ENCODE peak calls at places on chromosomes 5 and 9, in four cellular contexts. U is activated CD4-positive, alpha-beta memory T cell treated with anti-CD3 and anti-CD28 coated beads, Interleukin-2, amount 10 ng/mL, durations not matched to agents 7 days and 5 days; N is uterus; I is brain microvascular endothelial cell. C is an unnamed sample.

GRCh38 chr5:115968770-115969169 is 6.5 kb downstream of the LVRN start:
- DNase-seq in I (no peak), N (no peak), U (no peak), C (no peak)

GRCh38 chr9:112283854-112284253 is 49.6 kb downstream of the PTBP3 start:
- DNase-seq in I (no peak), N (no peak), U (no peak), C (no peak)

GRCh38 chr5:128263357-128263756 is 179.8 kb downstream of the SLC12A2 start:
- DNase-seq in N (no peak), U (no peak), I (peak), C (no peak)

GRCh38 chr5:39353714-39354399 is 10.4 kb downstream of the C9 start:
- DNase-seq in N (no peak), U (no peak), I (no peak), C (no peak)

GRCh38 chr5:72523960-72524582 is 16.9 kb upstream of the ZNF366 start:
- DNase-seq in I (peak), U (no peak), N (no peak), C (no peak)

GRCh38 chr9:37302277-37302676 is 120.2 kb upstream of the GRHPR start:
- DNase-seq in N (no peak), U (peak), I (no peak), C (no peak)

GRCh38 chr9:137434498-137435380 is 6.4 kb downstream of the ENTPD8 start:
- DNase-seq in I (no peak), U (no peak), N (no peak), C (no peak)

GRCh38 chr5:97624861-97625260 is 441.8 kb upstream of the RIOK2 start:
- DNase-seq in U (no peak), I (no peak), N (no peak), C (no peak)

GRCh38 chr5:181037365-181037861 is 2.7 kb upstream of the BTNL9 start:
- DNase-seq in U (no peak), I (no peak), N (no peak), C (peak)

GRCh38 chr5:543755-544674 is 19.8 kb upstream of the SLC9A3 start:
- DNase-seq in I (no peak), U (peak), N (no peak), C (no peak)

GRCh38 chr5:154793599-154794524 is 38.7 kb downstream of the LARP1 start:
- DNase-seq in U (no peak), N (no peak), I (peak), C (no peak)

GRCh38 chr5:137739737-137740136 is 3.8 kb upstream of the KLHL3 start:
- DNase-seq in U (no peak), N (no peak), I (no peak), C (no peak)

GRCh38 chr9:108272350-108272899 is 583.4 kb downstream of the ACTL7B start:
- DNase-seq in N (peak), I (peak), U (no peak), C (no peak)

GRCh38 chr9:27336829-27337228 is 39.9 kb upstream of the EQTN start:
- DNase-seq in I (no peak), N (no peak), U (no peak), C (no peak)

GRCh38 chr5:6683241-6683640 is 30.0 kb upstream of the TENT4A start:
- DNase-seq in U (no peak), N (no peak), I (no peak), C (no peak)

GRCh38 chr5:171422902-171423663 is 3.6 kb downstream of the FGF18 start:
- DNase-seq in N (no peak), U (no peak), I (no peak), C (no peak)

GRCh38 chr9:89721971-89722530 is 117.2 kb downstream of the GADD45G start:
- DNase-seq in U (no peak), N (no peak), I (no peak), C (no peak)

GRCh38 chr5:79561525-79561893 is 47.6 kb upstream of the HOMER1 start:
- DNase-seq in U (peak), N (no peak), I (no peak), C (no peak)

GRCh38 chr5:16933337-16933736 is 2.8 kb downstream of the MYO10 start:
- DNase-seq in I (no peak), U (no peak), N (no peak), C (no peak)

GRCh38 chr9:97388721-97389238 is 23.1 kb upstream of the TDRD7 start:
- DNase-seq in U (peak), N (no peak), I (no peak), C (no peak)

GRCh38 chr5:140710899-140711552 is 10.8 kb downstream of the ZMAT2 start:
- DNase-seq in N (peak), U (peak), I (peak), C (peak)

GRCh38 chr5:39200081-39200480 is 19.3 kb downstream of the FYB1 start:
- DNase-seq in U (no peak), N (no peak), I (no peak), C (no peak)

GRCh38 chr5:178624626-178625546 is 2.0 kb downstream of the CLK4 start:
- DNase-seq in I (no peak), U (no peak), N (no peak), C (no peak)

GRCh38 chr5:159833846-159834245 is 82.4 kb upstream of the ADRA1B start:
- DNase-seq in I (no peak), U (no peak), N (no peak), C (no peak)

C was measured in iPS DF 19.7.